ENCODE peak calls at places on chromosomes 2 and 18, in four cellular contexts. L, R, Q and K are unnamed samples.

GRCh38 chr18:34158881-34159690 is 65.6 kb downstream of the NOL4 start:
- DNase-seq in L (peak; percentile 87), R (peak; percentile 39), Q (peak; percentile 36), K (peak; percentile 66)

GRCh38 chr2:111919794-111920608 is 21.6 kb downstream of the MERTK start:
- DNase-seq in L (no peak), R (peak; percentile 41), Q (peak; percentile 77), K (no peak)

GRCh38 chr18:51383711-51384110 is 186.2 kb upstream of the MEX3C start:
- DNase-seq in L (no peak), R (no peak), Q (no peak), K (no peak)

GRCh38 chr2:7766978-7767565 is 849.9 kb downstream of the RNF144A start:
- DNase-seq in L (no peak), R (no peak), Q (no peak), K (no peak)

GRCh38 chr18:25231327-25231691 is 120.7 kb downstream of the ZNF521 start:
- DNase-seq in L (peak; percentile 63), R (no peak), Q (no peak), K (no peak)

GRCh38 chr2:175167076-175167791 is 769 bp downstream of the ATF2 start:
- DNase-seq in L (peak; percentile 28), R (peak; percentile 42), Q (peak; percentile 34), K (no peak)

GRCh38 chr2:73933194-73933593 is 6.5 kb downstream of the DGUOK start:
- DNase-seq in L (no peak), R (no peak), Q (no peak), K (no peak)

GRCh38 chr2:68766378-68766845 is 31.8 kb downstream of the ARHGAP25 start:
- DNase-seq in L (no peak), R (no peak), Q (peak; percentile 58), K (no peak)

GRCh38 chr2:104939570-104940235 is 85.8 kb downstream of the POU3F3 start:
- DNase-seq in L (no peak), R (no peak), Q (no peak), K (no peak)

GRCh38 chr2:20430461-20431302 is 16.2 kb upstream of the RHOB start:
- DNase-seq in L (no peak), R (no peak), Q (no peak), K (no peak)

GRCh38 chr2:160353166-160353565 is 140.4 kb downstream of the RBMS1 start:
- DNase-seq in L (no peak), R (no peak), Q (no peak), K (no peak)

GRCh38 chr18:51614967-51615571 is 417.6 kb upstream of the MEX3C start:
- DNase-seq in L (peak; percentile 30), R (peak; percentile 43), Q (no peak), K (peak; percentile 23)

GRCh38 chr2:16105664-16106281 is 165.4 kb downstream of the MYCN start:
- DNase-seq in L (no peak), R (no peak), Q (no peak), K (no peak)

GRCh38 chr2:71617266-71617665 is 163.9 kb downstream of the DYSF start:
- DNase-seq in L (no peak), R (no peak), Q (no peak), K (no peak)

GRCh38 chr2:104406273-104406726 is 447.6 kb upstream of the POU3F3 start:
- DNase-seq in L (no peak), R (peak; percentile 45), Q (no peak), K (peak; percentile 90)

GRCh38 chr2:10332402-10333246 is 29.9 kb downstream of the HPCAL1 start:
- DNase-seq in L (no peak), R (peak; percentile 51), Q (no peak), K (no peak)

GRCh38 chr18:22826726-22827125 is 106.4 kb upstream of the RBBP8 start:
- DNase-seq in L (no peak), R (peak; percentile 61), Q (no peak), K (no peak)